ENCODE peak calls at places on chromosomes 7 and 10, in six cellular contexts. N, L, Z, Q, C and U are unnamed samples. For H3K4me1, the result is how much of the 10 kb centered on the place peaks cover.

GRCh38 chr7:81014266-81014665 is 95.4 kb upstream of the SEMA3C start:
- DNase-seq in C (no peak), L (no peak), Q (no peak), Z (no peak), N (no peak), U (no peak)

GRCh38 chr10:927131-927530 is 4.4 kb downstream of the LARP4B start:
- DNase-seq in L (no peak), Q (no peak), C (no peak), Z (no peak), N (no peak), U (no peak)

GRCh38 chr10:4088354-4089066 is 303.5 kb upstream of the KLF6 start:
- DNase-seq in Z (no peak), C (no peak), L (no peak), Q (no peak), N (no peak), U (no peak)

GRCh38 chr7:116582806-116583444 is 58.1 kb downstream of the CAV1 start:
- DNase-seq in C (no peak), Q (no peak), L (no peak), Z (no peak), N (no peak), U (no peak)

GRCh38 chr7:78924581-78924980 is 528.9 kb downstream of the MAGI2 start:
- DNase-seq in N (no peak), C (no peak), Z (no peak), L (no peak), Q (peak), U (no peak)

GRCh38 chr7:125661006-125661405 is 731.4 kb upstream of the POT1 start:
- DNase-seq in Q (no peak), Z (no peak), C (no peak), N (no peak), L (no peak), U (no peak)

GRCh38 chr7:72183835-72184234 is 228.3 kb downstream of the CALN1 start:
- DNase-seq in Q (peak), Z (no peak), L (no peak), N (no peak), C (no peak), U (no peak)

GRCh38 chr10:97500297-97500575 is 1.5 kb downstream of the UBTD1 start:
- DNase-seq in C (no peak), Z (no peak), L (no peak), Q (no peak), N (no peak), U (no peak)

GRCh38 chr7:68823996-68824780 is 774.1 kb upstream of the AUTS2 start:
- DNase-seq in C (no peak), L (no peak), Q (no peak), N (no peak), Z (no peak), U (no peak)

GRCh38 chr10:71225291-71226058 is 13.1 kb downstream of the UNC5B start:
- DNase-seq in L (no peak), Z (no peak), N (no peak), C (no peak), Q (no peak), U (peak)

GRCh38 chr7:114851406-114852025 is 70.4 kb upstream of the MDFIC start:
- DNase-seq in L (no peak), C (no peak), N (no peak), Z (no peak), Q (no peak), U (no peak)

GRCh38 chr7:40833541-40834234 is 698.9 kb downstream of the SUGCT start:
- DNase-seq in Z (no peak), Q (no peak), L (no peak), C (no peak), N (no peak), U (no peak)

GRCh38 chr10:1089017-1089689 is 33.0 kb downstream of the WDR37 start:
- DNase-seq in C (no peak), N (no peak), L (no peak), Z (no peak), Q (no peak), U (no peak)

GRCh38 chr10:76779821-76780281 is 857.8 kb downstream of the KCNMA1 start:
- DNase-seq in C (no peak), Z (no peak), L (no peak), N (no peak), Q (peak), U (no peak)

GRCh38 chr10:33042565-33042964 is 84.5 kb upstream of the ITGB1 start:
- DNase-seq in C (no peak), L (no peak), Q (no peak), Z (no peak), N (no peak), U (no peak)

GRCh38 chr10:95375418-95375817 is 84.6 kb upstream of the PDLIM1 start:
- DNase-seq in N (no peak), Z (no peak), Q (no peak), L (no peak), C (no peak), U (no peak)
- H3K4me1 ChIP-seq in N (under half), Z (under half), Q (under half), L (under half), C (under half), U (under half)

GRCh38 chr10:119502214-119502613 is 40.3 kb downstream of the RGS10 start:
- DNase-seq in C (peak), L (no peak), Q (no peak), N (peak), Z (no peak), U (no peak)

GRCh38 chr10:119501690-119502089 is 40.8 kb downstream of the RGS10 start:
- DNase-seq in Z (no peak), C (no peak), N (peak), Q (no peak), L (no peak), U (no peak)

GRCh38 chr10:119498889-119499864 is 43.3 kb downstream of the RGS10 start:
- DNase-seq in C (no peak), Q (no peak), Z (no peak), L (no peak), N (no peak), U (no peak)

GRCh38 chr10:119500138-119500795 is 42.3 kb downstream of the RGS10 start:
- DNase-seq in Q (no peak), L (no peak), C (no peak), N (no peak), Z (no peak), U (no peak)

DNA sequence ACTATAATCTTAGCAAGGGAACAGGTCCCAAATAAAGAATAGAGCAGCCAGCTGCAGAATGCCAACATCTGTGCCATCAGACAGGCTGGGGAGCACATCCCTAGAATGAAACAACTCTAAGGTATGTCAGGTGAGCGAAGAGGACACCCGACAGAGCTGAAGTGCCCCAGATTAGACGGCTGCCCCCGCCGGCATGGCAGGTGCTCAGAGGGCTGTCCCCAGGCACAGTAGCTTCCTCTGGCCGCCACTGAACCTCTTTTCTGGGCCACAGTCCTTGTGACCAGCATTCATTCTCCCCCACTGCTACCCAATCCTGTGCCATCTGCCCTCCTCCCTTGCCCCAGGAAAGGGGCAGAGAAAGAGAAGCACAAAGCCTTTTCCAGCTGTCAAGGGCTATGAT is 41.7 kb downstream of the RGS10 start:
- DNase-seq in Q (no peak), Z (no peak), N (no peak), C (no peak), L (no peak), U (no peak)
- H3K4me1 ChIP-seq in Q (under half), Z (under half), N (under half), C (half or more), L (under half), U (under half)

GRCh38 chr7:7919449-7919945 is 49.1 kb upstream of the GLCCI1 start:
- DNase-seq in N (no peak), Z (no peak), C (no peak), Q (no peak), L (no peak), U (no peak)

GRCh38 chr7:7921830-7922229 is 46.8 kb upstream of the GLCCI1 start:
- DNase-seq in N (no peak), L (no peak), C (no peak), Q (no peak), Z (no peak), U (no peak)

GRCh38 chr7:7920481-7920880 is 48.1 kb upstream of the GLCCI1 start:
- DNase-seq in Q (peak), C (no peak), Z (no peak), L (peak), N (no peak), U (no peak)

GRCh38 chr7:7918736-7919448 is 49.7 kb upstream of the GLCCI1 start:
- DNase-seq in N (no peak), Q (no peak), L (no peak), Z (no peak), C (no peak), U (no peak)

DNA sequence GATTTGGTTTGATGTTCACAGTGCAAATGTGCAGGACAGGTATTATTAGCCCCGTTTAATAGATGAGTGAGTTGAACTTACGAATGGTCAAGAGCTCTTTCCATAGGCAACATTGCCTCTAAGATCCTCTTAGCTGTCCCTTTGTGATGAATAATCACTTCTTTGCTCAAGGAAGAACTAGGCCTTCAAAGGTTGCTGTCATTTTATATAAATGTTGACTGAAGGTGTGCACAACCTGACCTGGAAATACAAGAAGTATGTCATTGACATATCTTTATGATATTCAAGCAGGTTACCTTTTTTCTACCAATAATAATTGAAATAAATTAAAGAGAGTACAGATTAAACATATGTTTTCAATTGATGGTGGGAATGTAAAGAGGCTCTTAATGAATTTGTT is 48.5 kb upstream of the GLCCI1 start:
- DNase-seq in N (no peak), Z (no peak), L (no peak), Q (no peak), C (no peak), U (no peak)
- H3K4me1 ChIP-seq in N (under half), Z (under half), L (under half), Q (half or more), C (under half), U (under half)

GRCh38 chr10:101063548-101064414 is 2.0 kb downstream of the KAZALD1 start:
- DNase-seq in Z (no peak), C (no peak), L (no peak), Q (peak), N (no peak), U (no peak)

GRCh38 chr10:101062231-101063161 is 707 bp downstream of the KAZALD1 start:
- DNase-seq in N (peak), Z (no peak), L (peak), C (peak), Q (peak), U (no peak)

GRCh38 chr10:101061814-101062230 is at the start of gene KAZALD1:
- DNase-seq in N (no peak), Z (no peak), L (no peak), Q (no peak), C (no peak), U (no peak)

GRCh38 chr10:101064415-101065030 is 2.7 kb downstream of the KAZALD1 start:
- DNase-seq in Q (no peak), C (no peak), L (no peak), N (no peak), Z (no peak), U (no peak)

GRCh38 chr10:101063162-101063525 is 1.4 kb downstream of the KAZALD1 start:
- DNase-seq in Z (no peak), Q (no peak), L (no peak), N (no peak), C (no peak), U (no peak)
- H3K4me1 ChIP-seq in Z (under half), Q (under half), L (under half), N (under half), C (under half), U (half or more)

DNA sequence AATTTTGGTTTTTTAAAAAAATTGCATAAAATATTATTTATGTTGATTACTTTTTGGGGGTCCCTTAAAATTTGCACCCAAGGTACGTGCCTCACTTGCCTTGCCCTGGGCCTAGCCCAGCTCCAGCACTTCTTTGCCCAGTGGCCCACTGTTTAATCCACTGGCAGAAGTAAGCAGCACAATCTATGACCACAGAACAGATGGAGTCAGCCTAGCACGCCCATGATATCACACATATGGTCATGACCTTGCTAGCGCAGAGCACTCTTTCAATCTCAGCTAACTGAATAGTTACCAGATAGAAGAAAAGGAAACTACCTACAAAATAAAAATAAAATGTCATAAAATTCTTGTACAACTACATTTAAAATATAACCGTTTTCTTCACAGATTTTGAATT is 5.6 kb downstream of the OGA start:
- DNase-seq in L (no peak), Z (no peak), C (no peak), Q (no peak), N (no peak), U (no peak)
- H3K4me1 ChIP-seq in L (under half), Z (under half), C (under half), Q (under half), N (under half), U (under half)

DNA sequence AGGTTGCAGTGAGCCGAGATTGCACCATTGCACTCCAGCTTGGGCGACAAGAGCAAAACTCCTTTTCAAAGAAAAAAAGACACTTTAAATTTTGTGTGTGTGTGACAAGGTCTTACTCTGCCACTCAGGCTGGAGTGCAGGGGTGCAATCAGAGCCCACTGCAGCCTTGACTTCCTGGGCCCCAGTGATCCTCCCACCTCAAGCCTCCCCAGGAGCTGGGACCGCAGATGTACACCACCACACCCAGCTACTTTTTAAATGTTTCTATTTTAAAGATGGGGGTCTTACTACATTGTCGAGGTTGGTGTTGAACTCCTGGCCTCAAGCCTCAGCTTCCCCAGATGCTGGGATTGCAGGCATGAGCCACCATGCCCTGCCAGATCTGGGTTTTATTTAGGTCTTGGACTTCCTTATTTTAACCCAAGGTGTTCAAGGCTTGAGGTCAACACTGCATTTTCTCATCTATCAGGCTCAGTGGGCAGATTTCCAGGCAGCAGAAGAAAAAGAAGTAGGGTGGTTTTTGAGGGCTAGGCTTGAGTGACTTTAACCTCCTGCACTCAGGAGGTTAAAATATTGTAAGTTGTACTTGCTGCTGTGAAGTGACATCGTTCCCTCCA is 71.6 kb downstream of the CARD11 start:
- DNase-seq in N (no peak), Q (no peak), C (no peak), Z (no peak), L (no peak), U (peak)
- H3K4me1 ChIP-seq in N (under half), Q (under half), C (under half), Z (under half), L (under half), U (under half)

GRCh38 chr7:98134420-98134819 is 27.8 kb downstream of the LMTK2 start:
- DNase-seq in C (no peak), Z (no peak), Q (no peak), N (no peak), L (no peak), U (no peak)
- H3K4me1 ChIP-seq in C (under half), Z (under half), Q (under half), N (under half), L (under half), U (under half)

GRCh38 chr7:119233015-119233414 is 1008.5 kb downstream of the ANKRD7 start:
- DNase-seq in Q (no peak), L (no peak), Z (no peak), N (no peak), C (no peak), U (no peak)

GRCh38 chr7:119228482-119228881 is 1004.0 kb downstream of the ANKRD7 start:
- DNase-seq in C (no peak), L (no peak), Q (no peak), N (no peak), Z (no peak), U (no peak)

GRCh38 chr7:119232091-119232490 is 1007.6 kb downstream of the ANKRD7 start:
- DNase-seq in Q (no peak), C (no peak), L (no peak), Z (no peak), N (no peak), U (no peak)
- H3K4me1 ChIP-seq in Q (under half), C (under half), L (under half), Z (under half), N (under half), U (under half)

DNA sequence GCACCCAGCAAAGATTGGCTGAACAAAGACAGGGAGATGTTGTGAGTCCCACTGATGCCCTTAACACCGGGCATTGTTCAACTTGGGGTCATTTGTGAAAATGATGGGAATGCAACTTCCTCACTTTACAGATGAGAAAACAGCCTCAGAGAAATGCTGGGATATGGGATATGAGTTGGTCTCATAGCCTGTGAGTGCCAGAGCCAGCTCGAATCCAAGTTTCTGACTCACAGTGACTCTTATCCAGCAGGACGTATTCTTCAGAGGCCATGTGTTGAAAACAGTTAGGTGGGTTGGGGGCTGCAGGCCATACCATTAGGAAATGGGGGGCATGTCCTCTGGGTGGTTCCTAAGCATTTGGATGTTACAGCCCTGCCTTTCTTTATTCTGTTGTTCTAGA is 45.2 kb downstream of the KIAA1217 start:
- DNase-seq in C (no peak), N (peak), L (no peak), Z (no peak), Q (no peak), U (no peak)
- H3K4me1 ChIP-seq in C (under half), N (under half), L (under half), Z (under half), Q (under half), U (half or more)

GRCh38 chr10:110226926-110227641 is 19.7 kb downstream of the MXI1 start:
- DNase-seq in L (peak), N (peak), C (peak), Q (peak), Z (no peak), U (peak)

GRCh38 chr10:110225756-110226554 is 18.6 kb downstream of the MXI1 start:
- DNase-seq in Q (peak), Z (peak), L (peak), C (peak), N (peak), U (peak)

GRCh38 chr10:110228066-110228465 is 20.7 kb downstream of the MXI1 start:
- DNase-seq in N (no peak), Q (no peak), C (no peak), Z (no peak), L (no peak), U (no peak)

GRCh38 chr10:110226555-110226925 is 19.1 kb downstream of the MXI1 start:
- DNase-seq in Q (peak), Z (peak), N (peak), C (peak), L (peak), U (peak)

GRCh38 chr10:110229155-110229554 is 21.8 kb downstream of the MXI1 start:
- DNase-seq in L (no peak), C (no peak), Z (no peak), Q (no peak), N (no peak), U (no peak)
- H3K4me1 ChIP-seq in L (under half), C (under half), Z (under half), Q (under half), N (under half), U (under half)